ENCODE peak calls at places on chromosomes 7 and 10, in five cellular contexts. Z is H9, I is IMR-90, H is neuronal stem cell, W is trophoblast cell. A is an unnamed sample.

GRCh38 chr7:6476596-6477374 is 29.0 kb upstream of the DAGLB start:
- DNase-seq in Z (no peak), I (no peak), H (no peak), W (no peak), A (no peak)

GRCh38 chr10:119238577-119238976 is 31.2 kb downstream of the GRK5 start:
- DNase-seq in Z (no peak), I (no peak), H (no peak), W (no peak), A (no peak)

GRCh38 chr10:24483701-24484100 is 240.0 kb downstream of the ARHGAP21 start:
- DNase-seq in Z (peak), I (peak), H (peak), W (peak), A (peak)

GRCh38 chr10:132762267-132762666 is 23.7 kb downstream of the NKX6-2 start:
- DNase-seq in Z (no peak), I (no peak), H (no peak), W (no peak), A (no peak)

GRCh38 chr7:120184866-120185265 is 88.1 kb upstream of the KCND2 start:
- DNase-seq in Z (no peak), I (no peak), H (no peak), W (no peak), A (no peak)

GRCh38 chr10:85228726-85229125 is 900.3 kb downstream of the CCSER2 start:
- DNase-seq in Z (no peak), I (no peak), H (no peak), W (no peak), A (no peak)

GRCh38 chr10:124138195-124138882 is 44.9 kb upstream of the CHST15 start:
- DNase-seq in Z (no peak), I (no peak), H (no peak), W (no peak), A (peak)

GRCh38 chr7:80463272-80463920 is 48.5 kb downstream of the GNAT3 start:
- DNase-seq in Z (no peak), I (peak), H (no peak), W (no peak), A (peak)

GRCh38 chr7:103395071-103395470 is 47.6 kb downstream of the PSMC2 start:
- DNase-seq in Z (no peak), I (no peak), H (no peak), W (peak), A (no peak)

GRCh38 chr10:105509551-105509950 is 868.5 kb downstream of the SORCS3 start:
- DNase-seq in Z (no peak), I (no peak), H (no peak), W (no peak), A (no peak)

GRCh38 chr10:124341768-124342135 is 77.0 kb downstream of the OAT start:
- DNase-seq in Z (no peak), I (no peak), H (no peak), W (no peak), A (no peak)

GRCh38 chr7:100476108-100476780 is 2.8 kb downstream of the TSC22D4 start:
- DNase-seq in Z (no peak), I (no peak), H (no peak), W (no peak), A (no peak)

GRCh38 chr10:120172371-120172770 is 279.8 kb downstream of the SEC23IP start:
- DNase-seq in Z (no peak), I (no peak), H (no peak), W (no peak), A (no peak)

GRCh38 chr10:54159924-54160323 is 641.1 kb downstream of the PCDH15 start:
- DNase-seq in Z (no peak), I (no peak), H (no peak), W (no peak), A (no peak)

GRCh38 chr7:70794962-70795361 is 337.0 kb upstream of the GALNT17 start:
- DNase-seq in Z (no peak), I (no peak), H (no peak), W (no peak), A (no peak)

GRCh38 chr7:117993377-117994003 is 120.2 kb upstream of the CTTNBP2 start:
- DNase-seq in Z (peak), I (peak), H (peak), W (peak), A (peak)

GRCh38 chr10:109374215-109374614 is 549.1 kb downstream of the XPNPEP1 start:
- DNase-seq in Z (no peak), I (peak), H (no peak), W (peak), A (peak)

GRCh38 chr10:43261578-43261965 is 5.3 kb downstream of the RASGEF1A start:
- DNase-seq in Z (no peak), I (no peak), H (no peak), W (no peak), A (no peak)

GRCh38 chr7:136870799-136871487 is 2.5 kb downstream of the CHRM2 start:
- DNase-seq in Z (peak), I (no peak), H (peak), W (no peak), A (peak)

GRCh38 chr10:77776487-77776886 is 138.9 kb upstream of the KCNMA1 start:
- DNase-seq in Z (no peak), I (no peak), H (no peak), W (no peak), A (no peak)

GRCh38 chr7:34916267-34916666 is 121.0 kb downstream of the DPY19L1 start:
- DNase-seq in Z (no peak), I (no peak), H (no peak), W (no peak), A (no peak)

GRCh38 chr7:31373337-31374289 is 33.1 kb upstream of the NEUROD6 start:
- DNase-seq in Z (peak), I (peak), H (peak), W (peak), A (peak)

GRCh38 chr7:127514499-127514898 is 70.9 kb downstream of the GCC1 start:
- DNase-seq in Z (no peak), I (peak), H (no peak), W (peak), A (peak)

GRCh38 chr10:131825150-131825907 is 75.5 kb upstream of the PPP2R2D start:
- DNase-seq in Z (peak), I (no peak), H (no peak), W (peak), A (no peak)

GRCh38 chr7:37728747-37729146 is 45.2 kb downstream of the GPR141 start:
- DNase-seq in Z (no peak), I (no peak), H (no peak), W (peak), A (no peak)

GRCh38 chr7:57867884-57868701 is 418.1 kb downstream of the ZNF716 start:
- DNase-seq in Z (no peak), I (no peak), H (no peak), W (peak), A (no peak)

GRCh38 chr10:93816123-93816747 is 58.5 kb downstream of the LGI1 start:
- DNase-seq in Z (peak), I (peak), H (peak), W (peak), A (peak)

GRCh38 chr10:71753960-71754505 is 19.3 kb downstream of the VSIR start:
- DNase-seq in Z (no peak), I (no peak), H (no peak), W (no peak), A (no peak)

GRCh38 chr7:148699772-148700629 is 1.3 kb downstream of the CUL1 start:
- DNase-seq in Z (no peak), I (peak), H (peak), W (peak), A (peak)

GRCh38 chr7:148697950-148698396 is 730 bp upstream of the CUL1 start:
- DNase-seq in Z (no peak), I (peak), H (no peak), W (peak), A (peak)

GRCh38 chr7:148699024-148699771 is 495 bp downstream of the CUL1 start:
- DNase-seq in Z (peak), I (peak), H (peak), W (peak), A (peak)

GRCh38 chr7:148697256-148697841 is 1.4 kb upstream of the CUL1 start:
- DNase-seq in Z (no peak), I (peak), H (no peak), W (peak), A (peak)

GRCh38 chr7:148698397-148699023 is at the start of gene CUL1:
- DNase-seq in Z (peak), I (peak), H (peak), W (peak), A (peak)
- H2BK120ac ChIP-seq in Z (no peak), I (peak), H (peak), W (peak), A (peak)

GRCh38 chr7:42025635-42026375 is 211.2 kb downstream of the GLI3 start:
- DNase-seq in Z (no peak), I (no peak), H (no peak), W (no peak), A (no peak)
- H3K23ac ChIP-seq in Z (no peak), I (no peak), H (no peak), W (no peak), A (no peak)

GRCh38 chr10:13420532-13421307 is 72.6 kb upstream of the SEPHS1 start:
- DNase-seq in Z (no peak), I (no peak), H (no peak), W (no peak), A (no peak)
- H4K91ac ChIP-seq in Z (no peak), I (no peak), H (no peak), W (no peak), A (no peak)

GRCh38 chr7:47783456-47784240 is 164.6 kb downstream of the PKD1L1 start:
- DNase-seq in Z (no peak), I (peak), H (no peak), W (peak), A (peak)
- H2BK120ac ChIP-seq in Z (no peak), I (peak), H (no peak), W (peak), A (peak)

DNA sequence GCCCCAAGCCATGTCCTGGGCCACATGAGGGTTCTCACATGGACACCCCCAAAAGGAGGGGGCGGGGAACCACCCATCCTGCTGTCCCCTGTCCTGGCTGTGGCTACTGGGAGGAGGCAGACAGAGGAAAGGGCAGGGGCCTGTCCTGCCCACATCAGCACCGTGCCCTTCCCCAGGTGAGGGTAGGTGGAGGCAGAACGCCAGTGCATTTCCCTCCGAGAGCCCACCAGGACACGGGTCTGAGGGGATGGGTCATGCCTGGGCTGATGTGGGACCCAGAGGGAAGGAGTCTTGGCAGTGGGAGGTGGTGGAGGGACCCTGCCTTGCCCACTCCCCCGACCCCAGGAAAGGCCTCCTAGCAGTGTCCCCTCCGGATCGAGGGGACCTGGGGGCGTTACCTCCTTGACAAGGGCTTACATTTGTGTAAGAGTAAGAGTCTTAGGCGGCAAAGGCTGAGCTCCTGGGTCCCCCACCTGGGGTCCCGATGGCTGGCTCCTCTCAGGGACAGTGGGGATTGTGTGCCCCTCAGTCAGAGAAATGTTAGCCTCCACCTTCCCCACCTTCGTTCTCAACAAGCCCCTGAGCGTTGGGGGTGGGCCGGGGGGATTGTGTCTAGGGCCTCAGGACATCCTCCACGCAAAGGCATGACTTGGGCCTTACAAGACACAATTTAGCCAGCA is 6.1 kb downstream of the CRYGN start:
- DNase-seq in Z (no peak), I (no peak), H (no peak), W (no peak), A (no peak)
- H3K23ac ChIP-seq in Z (no peak), I (no peak), H (peak), W (no peak), A (no peak)

DNA sequence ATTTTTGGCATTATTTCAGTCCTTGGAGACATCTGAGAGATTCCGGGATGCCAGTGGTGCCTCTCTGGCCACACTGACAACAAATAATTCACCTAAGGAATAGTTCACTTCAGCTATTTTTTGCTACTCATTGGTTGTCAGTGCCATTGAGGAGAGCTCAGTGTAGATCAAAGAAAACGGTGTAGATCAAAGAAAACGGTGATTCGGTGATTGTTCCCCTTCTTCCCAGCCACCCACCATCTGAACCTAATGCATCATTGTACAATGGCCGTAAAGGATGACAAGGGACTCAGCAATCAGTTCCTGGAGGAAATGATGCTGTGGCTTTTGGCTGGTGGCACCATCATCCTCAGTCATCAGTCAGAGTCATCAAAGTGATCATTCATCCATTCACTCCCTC is 80.6 kb downstream of the PTPRZ1 start:
- DNase-seq in Z (no peak), I (no peak), H (no peak), W (no peak), A (no peak)
- H4K91ac ChIP-seq in Z (no peak), I (no peak), H (no peak), W (no peak), A (no peak)

GRCh38 chr7:16619979-16620408 is 25.6 kb downstream of the ANKMY2 start:
- DNase-seq in Z (no peak), I (peak), H (no peak), W (peak), A (no peak)

GRCh38 chr7:16611711-16612110 is 33.8 kb downstream of the ANKMY2 start:
- DNase-seq in Z (no peak), I (no peak), H (no peak), W (no peak), A (no peak)

GRCh38 chr7:16616542-16616941 is 29.0 kb downstream of the ANKMY2 start:
- DNase-seq in Z (peak), I (no peak), H (no peak), W (no peak), A (no peak)

GRCh38 chr7:16615234-16615633 is 30.3 kb downstream of the ANKMY2 start:
- DNase-seq in Z (no peak), I (no peak), H (no peak), W (no peak), A (no peak)

GRCh38 chr7:16616122-16616521 is 29.4 kb downstream of the ANKMY2 start:
- DNase-seq in Z (no peak), I (no peak), H (no peak), W (no peak), A (no peak)
- H2BK120ac ChIP-seq in Z (no peak), I (no peak), H (no peak), W (no peak), A (no peak)

GRCh38 chr7:152912511-152912910 is 153.0 kb downstream of the ACTR3B start:
- DNase-seq in Z (no peak), I (no peak), H (no peak), W (no peak), A (no peak)
- H3K23ac ChIP-seq in Z (peak), I (no peak), H (no peak), W (peak), A (no peak)

A was measured in mesenchymal stem cell.